ENCODE peak calls at places on chromosome 13, in nine cellular contexts. One of them, this sample, is unnamed.

GRCh38 chr13:44159633-44160279 is 213.9 kb upstream of the SERP2 start:
- DNase-seq in NCI-H774: no peak
- DNase-seq in occipital lobe: peak; percentile 19
- DNase-seq in HEK293T: no peak
- DNase-seq in mammary epithelial cell: peak; percentile 98
- DNase-seq in CD4-positive, alpha-beta T cell: no peak
- DNase-seq in activated T-cell treated with anti-CD3 and anti-CD28 coated beads for 48 hours: no peak
- DNase-seq in astrocyte of the spinal cord: peak; percentile 35
- DNase-seq in stimulated activated CD4-positive, alpha-beta T cell treated with anti-CD3 and anti-CD28 coated beads, Interleukin-12 subunit alpha, Interleukin-12 subunit beta, amount 100 ng/mL, for 48 hours: no peak
- DNase-seq in this sample: no peak

GRCh38 chr13:32164622-32165268 is 133.2 kb downstream of the FRY start:
- DNase-seq in CD4-positive, alpha-beta T cell: no peak
- DNase-seq in stimulated activated CD4-positive, alpha-beta T cell treated with anti-CD3 and anti-CD28 coated beads, Interleukin-12 subunit alpha, Interleukin-12 subunit beta, amount 100 ng/mL, for 48 hours: peak; percentile 8
- DNase-seq in astrocyte of the spinal cord: peak; percentile 75
- DNase-seq in mammary epithelial cell: no peak
- DNase-seq in activated T-cell treated with anti-CD3 and anti-CD28 coated beads for 48 hours: peak; percentile 1
- DNase-seq in NCI-H774: peak; percentile 14
- DNase-seq in occipital lobe: no peak
- DNase-seq in HEK293T: peak; percentile 77
- DNase-seq in this sample: peak; percentile 73

GRCh38 chr13:19172647-19173030 is 9.0 kb downstream of the TUBA3C start:
- DNase-seq in HEK293T: no peak
- DNase-seq in stimulated activated CD4-positive, alpha-beta T cell treated with anti-CD3 and anti-CD28 coated beads, Interleukin-12 subunit alpha, Interleukin-12 subunit beta, amount 100 ng/mL, for 48 hours: no peak
- DNase-seq in mammary epithelial cell: no peak
- DNase-seq in CD4-positive, alpha-beta T cell: no peak
- DNase-seq in astrocyte of the spinal cord: no peak
- DNase-seq in NCI-H774: no peak
- DNase-seq in activated T-cell treated with anti-CD3 and anti-CD28 coated beads for 48 hours: no peak
- DNase-seq in occipital lobe: no peak
- DNase-seq in this sample: no peak

GRCh38 chr13:50125306-50125555 is 110.0 kb downstream of the KCNRG start:
- DNase-seq in mammary epithelial cell: no peak
- DNase-seq in occipital lobe: no peak
- DNase-seq in activated T-cell treated with anti-CD3 and anti-CD28 coated beads for 48 hours: no peak
- DNase-seq in HEK293T: peak; percentile 31
- DNase-seq in CD4-positive, alpha-beta T cell: no peak
- DNase-seq in astrocyte of the spinal cord: no peak
- DNase-seq in NCI-H774: no peak
- DNase-seq in stimulated activated CD4-positive, alpha-beta T cell treated with anti-CD3 and anti-CD28 coated beads, Interleukin-12 subunit alpha, Interleukin-12 subunit beta, amount 100 ng/mL, for 48 hours: no peak
- DNase-seq in this sample: no peak

GRCh38 chr13:111633401-111633800 is 313.0 kb downstream of the TEX29 start:
- DNase-seq in mammary epithelial cell: no peak
- DNase-seq in HEK293T: no peak
- DNase-seq in stimulated activated CD4-positive, alpha-beta T cell treated with anti-CD3 and anti-CD28 coated beads, Interleukin-12 subunit alpha, Interleukin-12 subunit beta, amount 100 ng/mL, for 48 hours: no peak
- DNase-seq in CD4-positive, alpha-beta T cell: no peak
- DNase-seq in NCI-H774: no peak
- DNase-seq in occipital lobe: no peak
- DNase-seq in activated T-cell treated with anti-CD3 and anti-CD28 coated beads for 48 hours: no peak
- DNase-seq in astrocyte of the spinal cord: no peak
- DNase-seq in this sample: no peak

GRCh38 chr13:23902975-23903905 is 5.9 kb upstream of the C1QTNF9B start:
- DNase-seq in HEK293T: no peak
- DNase-seq in CD4-positive, alpha-beta T cell: no peak
- DNase-seq in occipital lobe: no peak
- DNase-seq in NCI-H774: no peak
- DNase-seq in activated T-cell treated with anti-CD3 and anti-CD28 coated beads for 48 hours: no peak
- DNase-seq in mammary epithelial cell: no peak
- DNase-seq in stimulated activated CD4-positive, alpha-beta T cell treated with anti-CD3 and anti-CD28 coated beads, Interleukin-12 subunit alpha, Interleukin-12 subunit beta, amount 100 ng/mL, for 48 hours: no peak
- DNase-seq in astrocyte of the spinal cord: no peak
- DNase-seq in this sample: peak; percentile 11

GRCh38 chr13:105997436-105998232 is 537.8 kb downstream of the EFNB2 start:
- DNase-seq in mammary epithelial cell: no peak
- DNase-seq in HEK293T: no peak
- DNase-seq in NCI-H774: no peak
- DNase-seq in CD4-positive, alpha-beta T cell: no peak
- DNase-seq in astrocyte of the spinal cord: no peak
- DNase-seq in stimulated activated CD4-positive, alpha-beta T cell treated with anti-CD3 and anti-CD28 coated beads, Interleukin-12 subunit alpha, Interleukin-12 subunit beta, amount 100 ng/mL, for 48 hours: no peak
- DNase-seq in occipital lobe: no peak
- DNase-seq in activated T-cell treated with anti-CD3 and anti-CD28 coated beads for 48 hours: no peak
- DNase-seq in this sample: no peak

GRCh38 chr13:50866817-50867640 is 23.5 kb upstream of the DLEU7 start:
- DNase-seq in CD4-positive, alpha-beta T cell: no peak
- DNase-seq in mammary epithelial cell: no peak
- DNase-seq in activated T-cell treated with anti-CD3 and anti-CD28 coated beads for 48 hours: no peak
- DNase-seq in NCI-H774: no peak
- DNase-seq in astrocyte of the spinal cord: peak; percentile 5
- DNase-seq in stimulated activated CD4-positive, alpha-beta T cell treated with anti-CD3 and anti-CD28 coated beads, Interleukin-12 subunit alpha, Interleukin-12 subunit beta, amount 100 ng/mL, for 48 hours: no peak
- DNase-seq in occipital lobe: no peak
- DNase-seq in HEK293T: no peak
- DNase-seq in this sample: no peak

GRCh38 chr13:38582133-38582532 is 104.7 kb upstream of the FREM2 start:
- DNase-seq in astrocyte of the spinal cord: peak; percentile 44
- DNase-seq in CD4-positive, alpha-beta T cell: no peak
- DNase-seq in HEK293T: peak; percentile 27
- DNase-seq in mammary epithelial cell: peak; percentile 44
- DNase-seq in activated T-cell treated with anti-CD3 and anti-CD28 coated beads for 48 hours: no peak
- DNase-seq in occipital lobe: no peak
- DNase-seq in stimulated activated CD4-positive, alpha-beta T cell treated with anti-CD3 and anti-CD28 coated beads, Interleukin-12 subunit alpha, Interleukin-12 subunit beta, amount 100 ng/mL, for 48 hours: peak; percentile 22
- DNase-seq in NCI-H774: peak; percentile 42
- DNase-seq in this sample: peak; percentile 30

GRCh38 chr13:114229486-114229885 is 5.2 kb upstream of the CDC16 start:
- DNase-seq in mammary epithelial cell: no peak
- DNase-seq in CD4-positive, alpha-beta T cell: no peak
- DNase-seq in NCI-H774: no peak
- DNase-seq in HEK293T: no peak
- DNase-seq in stimulated activated CD4-positive, alpha-beta T cell treated with anti-CD3 and anti-CD28 coated beads, Interleukin-12 subunit alpha, Interleukin-12 subunit beta, amount 100 ng/mL, for 48 hours: no peak
- DNase-seq in astrocyte of the spinal cord: no peak
- DNase-seq in occipital lobe: no peak
- DNase-seq in activated T-cell treated with anti-CD3 and anti-CD28 coated beads for 48 hours: no peak
- DNase-seq in this sample: no peak

GRCh38 chr13:25920931-25921330 is 130.9 kb downstream of the SHISA2 start:
- DNase-seq in occipital lobe: no peak
- DNase-seq in activated T-cell treated with anti-CD3 and anti-CD28 coated beads for 48 hours: no peak
- DNase-seq in mammary epithelial cell: no peak
- DNase-seq in stimulated activated CD4-positive, alpha-beta T cell treated with anti-CD3 and anti-CD28 coated beads, Interleukin-12 subunit alpha, Interleukin-12 subunit beta, amount 100 ng/mL, for 48 hours: no peak
- DNase-seq in NCI-H774: no peak
- DNase-seq in HEK293T: no peak
- DNase-seq in CD4-positive, alpha-beta T cell: no peak
- DNase-seq in astrocyte of the spinal cord: no peak
- DNase-seq in this sample: no peak

GRCh38 chr13:20188649-20189553 is 3.8 kb downstream of the GJB2 start:
- DNase-seq in astrocyte of the spinal cord: no peak
- DNase-seq in occipital lobe: no peak
- DNase-seq in mammary epithelial cell: no peak
- DNase-seq in HEK293T: no peak
- DNase-seq in stimulated activated CD4-positive, alpha-beta T cell treated with anti-CD3 and anti-CD28 coated beads, Interleukin-12 subunit alpha, Interleukin-12 subunit beta, amount 100 ng/mL, for 48 hours: no peak
- DNase-seq in CD4-positive, alpha-beta T cell: no peak
- DNase-seq in activated T-cell treated with anti-CD3 and anti-CD28 coated beads for 48 hours: no peak
- DNase-seq in NCI-H774: no peak
- DNase-seq in this sample: peak; percentile 43

GRCh38 chr13:79490326-79490725 is 9.4 kb downstream of the NDFIP2 start:
- DNase-seq in mammary epithelial cell: no peak
- DNase-seq in activated T-cell treated with anti-CD3 and anti-CD28 coated beads for 48 hours: no peak
- DNase-seq in CD4-positive, alpha-beta T cell: no peak
- DNase-seq in stimulated activated CD4-positive, alpha-beta T cell treated with anti-CD3 and anti-CD28 coated beads, Interleukin-12 subunit alpha, Interleukin-12 subunit beta, amount 100 ng/mL, for 48 hours: no peak
- DNase-seq in astrocyte of the spinal cord: no peak
- DNase-seq in HEK293T: no peak
- DNase-seq in NCI-H774: no peak
- DNase-seq in occipital lobe: no peak
- DNase-seq in this sample: no peak

GRCh38 chr13:108779308-108779707 is 149.9 kb downstream of the MYO16 start:
- DNase-seq in CD4-positive, alpha-beta T cell: no peak
- DNase-seq in astrocyte of the spinal cord: no peak
- DNase-seq in stimulated activated CD4-positive, alpha-beta T cell treated with anti-CD3 and anti-CD28 coated beads, Interleukin-12 subunit alpha, Interleukin-12 subunit beta, amount 100 ng/mL, for 48 hours: no peak
- DNase-seq in activated T-cell treated with anti-CD3 and anti-CD28 coated beads for 48 hours: no peak
- DNase-seq in occipital lobe: no peak
- DNase-seq in NCI-H774: no peak
- DNase-seq in HEK293T: no peak
- DNase-seq in mammary epithelial cell: no peak
- DNase-seq in this sample: no peak

GRCh38 chr13:99033814-99034213 is 56.0 kb upstream of the DOCK9 start:
- DNase-seq in astrocyte of the spinal cord: peak; percentile 50
- DNase-seq in mammary epithelial cell: peak; percentile 16
- DNase-seq in CD4-positive, alpha-beta T cell: no peak
- DNase-seq in activated T-cell treated with anti-CD3 and anti-CD28 coated beads for 48 hours: no peak
- DNase-seq in occipital lobe: no peak
- DNase-seq in HEK293T: peak; percentile 23
- DNase-seq in NCI-H774: peak; percentile 4
- DNase-seq in stimulated activated CD4-positive, alpha-beta T cell treated with anti-CD3 and anti-CD28 coated beads, Interleukin-12 subunit alpha, Interleukin-12 subunit beta, amount 100 ng/mL, for 48 hours: no peak
- DNase-seq in this sample: no peak

GRCh38 chr13:113453962-113454361 is 674 bp upstream of the ADPRHL1 start:
- DNase-seq in HEK293T: no peak
- DNase-seq in NCI-H774: no peak
- DNase-seq in occipital lobe: no peak
- DNase-seq in activated T-cell treated with anti-CD3 and anti-CD28 coated beads for 48 hours: no peak
- DNase-seq in CD4-positive, alpha-beta T cell: no peak
- DNase-seq in stimulated activated CD4-positive, alpha-beta T cell treated with anti-CD3 and anti-CD28 coated beads, Interleukin-12 subunit alpha, Interleukin-12 subunit beta, amount 100 ng/mL, for 48 hours: no peak
- DNase-seq in mammary epithelial cell: no peak
- DNase-seq in astrocyte of the spinal cord: peak; percentile 42
- DNase-seq in this sample: no peak

This sample was measured in BE2C.